ENCODE peak calls at places on chromosome 19, in ten cellular contexts. W is endothelial cell of umbilical vein, Z is A549, L is H54, N is sigmoid colon, I is body of pancreas, B is uterus, T is erythroblast, R is breast epithelium, S is stomach. K is an unnamed sample.

GRCh38 chr19:8004723-8005513 is 523 bp downstream of the ELAVL1 start:
- DNase-seq in W (peak; percentile 11), Z (no peak), L (no peak), N (no peak), I (no peak), B (no peak), T (peak; percentile 62), R (no peak), S (no peak), K (no peak)

GRCh38 chr19:30163663-30164062 is 208.5 kb upstream of the ZNF536 start:
- DNase-seq in W (no peak), Z (no peak), L (no peak), N (no peak), I (no peak), B (no peak), T (no peak), R (no peak), S (no peak), K (no peak)

GRCh38 chr19:27745978-27746542 is 1466.9 kb downstream of the UQCRFS1 start:
- DNase-seq in W (no peak), Z (no peak), L (no peak), N (peak; percentile 32), I (no peak), B (no peak), T (no peak), R (peak; percentile 7), S (peak; percentile 4), K (peak; percentile 8)

GRCh38 chr19:48859711-48860572 is 8.5 kb downstream of the PLEKHA4 start:
- DNase-seq in W (no peak), Z (no peak), L (no peak), N (no peak), I (peak; percentile 87), B (no peak), T (no peak), R (no peak), S (no peak), K (no peak)

GRCh38 chr19:3056454-3057016 is 5.8 kb downstream of the TLE5 start:
- DNase-seq in W (no peak), Z (no peak), L (no peak), N (no peak), I (no peak), B (no peak), T (no peak), R (no peak), S (no peak), K (no peak)

GRCh38 chr19:34220472-34221063 is 33.8 kb upstream of the GARRE1 start:
- DNase-seq in W (peak; percentile 71), Z (peak; percentile 87), L (no peak), N (peak; percentile 69), I (peak; percentile 68), B (peak; percentile 48), T (peak; percentile 88), R (peak; percentile 30), S (peak; percentile 72), K (peak; percentile 87)

GRCh38 chr19:42281175-42282035 is 12.4 kb downstream of the CIC start:
- DNase-seq in W (peak; percentile 72), Z (peak; percentile 66), L (peak; percentile 77), N (peak; percentile 85), I (peak; percentile 71), B (peak; percentile 75), T (peak; percentile 80), R (peak; percentile 83), S (no peak), K (peak; percentile 96)

GRCh38 chr19:49782515-49782914 is 15.7 kb downstream of the AP2A1 start:
- DNase-seq in W (no peak), Z (no peak), L (no peak), N (no peak), I (no peak), B (no peak), T (no peak), R (no peak), S (no peak), K (no peak)

GRCh38 chr19:52191374-52191773 is 1.5 kb downstream of the PPP2R1A start:
- DNase-seq in W (no peak), Z (no peak), L (no peak), N (no peak), I (no peak), B (no peak), T (no peak), R (no peak), S (no peak), K (no peak)

GRCh38 chr19:28497137-28497536 is 715.8 kb downstream of the UQCRFS1 start:
- DNase-seq in W (no peak), Z (no peak), L (peak; percentile 27), N (peak; percentile 29), I (no peak), B (no peak), T (no peak), R (no peak), S (no peak), K (no peak)

GRCh38 chr19:52398091-52398461 is 427 bp downstream of the ZNF528 start:
- DNase-seq in W (no peak), Z (no peak), L (peak; percentile 30), N (no peak), I (no peak), B (no peak), T (no peak), R (no peak), S (no peak), K (no peak)

GRCh38 chr19:30063184-30064020 is 121.4 kb downstream of the URI1 start:
- DNase-seq in W (no peak), Z (no peak), L (no peak), N (no peak), I (no peak), B (no peak), T (no peak), R (no peak), S (no peak), K (peak; percentile 59)

GRCh38 chr19:29106353-29106885 is 106.5 kb downstream of the UQCRFS1 start:
- DNase-seq in W (no peak), Z (no peak), L (no peak), N (no peak), I (no peak), B (no peak), T (no peak), R (no peak), S (no peak), K (no peak)

GRCh38 chr19:33788676-33789075 is 8.0 kb upstream of the KCTD15 start:
- DNase-seq in W (no peak), Z (no peak), L (no peak), N (no peak), I (no peak), B (no peak), T (no peak), R (no peak), S (no peak), K (no peak)

GRCh38 chr19:40801449-40802299 is 2.7 kb downstream of the EGLN2 start:
- DNase-seq in W (no peak), Z (no peak), L (no peak), N (no peak), I (no peak), B (no peak), T (peak; percentile 42), R (no peak), S (no peak), K (no peak)

GRCh38 chr19:54319049-54319448 is 6.1 kb upstream of the LILRA5 start:
- DNase-seq in W (no peak), Z (no peak), L (no peak), N (no peak), I (no peak), B (no peak), T (no peak), R (no peak), S (no peak), K (no peak)

GRCh38 chr19:1945899-1946298 is 4.9 kb downstream of the CSNK1G2 start:
- DNase-seq in W (peak; percentile 16), Z (peak; percentile 47), L (peak; percentile 76), N (peak; percentile 80), I (peak; percentile 58), B (peak; percentile 50), T (peak; percentile 64), R (peak; percentile 35), S (peak; percentile 40), K (no peak)

GRCh38 chr19:41893899-41894298 is 10.9 kb downstream of the ARHGEF1 start:
- DNase-seq in W (no peak), Z (no peak), L (no peak), N (no peak), I (no peak), B (no peak), T (no peak), R (no peak), S (no peak), K (no peak)

GRCh38 chr19:50264483-50265186 is 61.2 kb downstream of the MYH14 start:
- DNase-seq in W (peak; percentile 5), Z (peak; percentile 43), L (no peak), N (no peak), I (no peak), B (no peak), T (peak; percentile 29), R (no peak), S (no peak), K (no peak)

GRCh38 chr19:6753178-6754031 is 13.8 kb downstream of the SH2D3A start:
- DNase-seq in W (peak; percentile 82), Z (peak; percentile 58), L (peak; percentile 70), N (peak; percentile 92), I (peak; percentile 68), B (peak; percentile 84), T (peak; percentile 93), R (no peak), S (peak; percentile 87), K (peak; percentile 73)
- TF ChIP-seq POLR2A in W (no peak), Z (no peak), L (no peak), N (no peak), I (no peak), B (no peak), T (peak; percentile 32), R (no peak), S (no peak), K (no peak)

GRCh38 chr19:18170714-18171255 is 2.8 kb upstream of the IFI30 start:
- DNase-seq in W (no peak), Z (no peak), L (no peak), N (no peak), I (peak; percentile 19), B (no peak), T (no peak), R (no peak), S (no peak), K (peak; percentile 89)
- TF ChIP-seq POLR2A in W (no peak), Z (no peak), L (no peak), N (no peak), I (no peak), B (no peak), T (no peak), R (no peak), S (no peak), K (no peak)

GRCh38 chr19:4816388-4817165 is 14.9 kb downstream of the TICAM1 start:
- DNase-seq in W (no peak), Z (no peak), L (no peak), N (no peak), I (no peak), B (no peak), T (no peak), R (no peak), S (no peak), K (no peak)
- TF ChIP-seq POLR2A in W (no peak), Z (no peak), L (no peak), N (no peak), I (no peak), B (no peak), T (no peak), R (no peak), S (no peak), K (no peak)

DNA sequence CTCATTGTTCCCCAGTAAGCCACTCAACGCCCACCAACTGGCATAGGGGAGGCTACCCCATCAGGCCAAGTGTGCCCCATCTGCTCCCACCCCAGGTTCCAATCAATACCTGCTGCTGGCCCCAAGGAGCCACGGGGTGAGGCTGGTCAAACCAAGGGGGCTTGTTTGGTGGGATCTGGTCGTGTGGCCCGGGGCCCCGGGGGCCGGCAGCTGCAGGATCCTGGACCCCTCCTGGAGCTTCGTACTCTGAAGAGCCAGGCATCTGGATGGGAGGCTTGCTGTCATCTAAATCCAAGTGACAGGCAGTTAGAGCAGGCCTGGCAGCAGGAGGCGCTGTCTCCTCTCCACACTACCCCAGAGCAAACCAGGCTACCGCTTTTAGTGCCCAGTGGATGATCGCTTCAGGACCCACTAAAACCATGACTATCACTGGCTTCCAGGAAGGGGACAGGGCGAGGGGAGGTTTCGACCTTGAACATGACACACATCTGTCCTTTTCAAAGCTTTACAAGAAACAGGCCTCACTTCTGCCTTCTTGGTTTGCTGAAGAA is 14.2 kb downstream of the CHERP start:
- DNase-seq in W (peak; percentile 17), Z (no peak), L (no peak), N (no peak), I (no peak), B (no peak), T (peak; percentile 69), R (no peak), S (peak; percentile 41), K (no peak)
- TF ChIP-seq POLR2A in W (no peak), Z (no peak), L (no peak), N (no peak), I (no peak), B (no peak), T (no peak), R (no peak), S (no peak), K (no peak)